ENCODE peak calls at places on chromosomes 5 and 9, in four cellular contexts. D is AG04450, M is HepG2, X is tibial artery. A is an unnamed sample. For H3K9me3, the result is how much of the 10 kb centered on the place peaks cover.

GRCh38 chr5:171721469-171721868 is 64.1 kb upstream of the SMIM23 start:
- DNase-seq in D (no peak), M (no peak), X (no peak), A (no peak)

GRCh38 chr5:68542207-68542606 is 326.7 kb downstream of the PIK3R1 start:
- DNase-seq in D (no peak), M (no peak), X (no peak), A (no peak)

GRCh38 chr5:151075698-151076331 is 5.0 kb downstream of the TNIP1 start:
- DNase-seq in D (no peak), M (no peak), X (no peak), A (no peak)

GRCh38 chr5:31551878-31552277 is 19.8 kb downstream of the C5orf22 start:
- DNase-seq in D (no peak), M (no peak), X (no peak), A (no peak)

GRCh38 chr5:6717247-6717646 is 4.0 kb downstream of the TENT4A start:
- DNase-seq in D (no peak), M (no peak), X (no peak), A (no peak)

GRCh38 chr5:171580506-171581265 is 161.2 kb downstream of the FGF18 start:
- DNase-seq in D (no peak), M (no peak), X (no peak), A (peak)

GRCh38 chr9:112475318-112475717 is 11.3 kb upstream of the KIAA1958 start:
- DNase-seq in D (no peak), M (no peak), X (no peak), A (no peak)

GRCh38 chr5:78295035-78295961 is 800 bp upstream of the AP3B1 start:
- DNase-seq in D (no peak), M (peak), X (peak), A (peak)

GRCh38 chr5:62692946-62693713 is 114.5 kb downstream of the LRRC70 start:
- DNase-seq in D (no peak), M (no peak), X (no peak), A (no peak)

GRCh38 chr5:62686692-62687091 is 108.1 kb downstream of the LRRC70 start:
- DNase-seq in D (no peak), M (no peak), X (no peak), A (no peak)

GRCh38 chr5:62689599-62690368 is 111.2 kb downstream of the LRRC70 start:
- DNase-seq in D (no peak), M (no peak), X (no peak), A (no peak)

GRCh38 chr5:62691946-62692345 is 113.3 kb downstream of the LRRC70 start:
- DNase-seq in D (no peak), M (no peak), X (no peak), A (no peak)

GRCh38 chr5:62690421-62690820 is 111.8 kb downstream of the LRRC70 start:
- DNase-seq in D (no peak), M (no peak), X (no peak), A (no peak)
- H3K27ac ChIP-seq in D (no peak), M (no peak), X (no peak), A (no peak)

GRCh38 chr9:1216532-1216931 is 166.4 kb downstream of the DMRT2 start:
- DNase-seq in D (no peak), M (no peak), X (no peak), A (no peak)

GRCh38 chr9:1217076-1217475 is 166.9 kb downstream of the DMRT2 start:
- DNase-seq in D (no peak), M (no peak), X (no peak), A (no peak)

GRCh38 chr9:1222511-1222910 is 172.4 kb downstream of the DMRT2 start:
- DNase-seq in D (peak), M (no peak), X (no peak), A (no peak)

DNA sequence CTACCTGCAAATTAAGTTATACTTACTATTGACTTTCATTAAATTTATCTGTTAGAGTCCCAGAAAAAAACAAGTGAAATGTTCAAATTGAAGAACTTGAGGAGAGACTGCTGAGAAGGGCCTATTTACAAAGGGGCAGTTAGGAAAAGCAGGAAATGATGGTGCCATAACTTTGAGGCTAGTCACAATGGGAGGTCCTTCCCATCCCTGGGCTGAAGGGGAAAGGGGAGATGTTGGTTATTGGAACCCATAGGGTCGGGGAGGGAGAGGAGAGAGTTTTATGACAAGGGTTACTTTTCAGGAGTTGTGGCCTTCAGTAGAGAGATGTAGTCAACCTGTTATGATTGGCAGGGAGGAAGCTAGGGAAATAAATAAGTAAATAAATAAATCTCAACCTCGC is 169.1 kb downstream of the DMRT2 start:
- DNase-seq in D (no peak), M (no peak), X (no peak), A (no peak)
- H3K9me3 ChIP-seq in D (under half), M (under half), X (under half), A (under half)

GRCh38 chr9:134381262-134381661 is 55.0 kb downstream of the RXRA start:
- DNase-seq in D (no peak), M (no peak), X (no peak), A (no peak)
- H3K27ac ChIP-seq in D (no peak), M (no peak), X (no peak), A (no peak)

DNA sequence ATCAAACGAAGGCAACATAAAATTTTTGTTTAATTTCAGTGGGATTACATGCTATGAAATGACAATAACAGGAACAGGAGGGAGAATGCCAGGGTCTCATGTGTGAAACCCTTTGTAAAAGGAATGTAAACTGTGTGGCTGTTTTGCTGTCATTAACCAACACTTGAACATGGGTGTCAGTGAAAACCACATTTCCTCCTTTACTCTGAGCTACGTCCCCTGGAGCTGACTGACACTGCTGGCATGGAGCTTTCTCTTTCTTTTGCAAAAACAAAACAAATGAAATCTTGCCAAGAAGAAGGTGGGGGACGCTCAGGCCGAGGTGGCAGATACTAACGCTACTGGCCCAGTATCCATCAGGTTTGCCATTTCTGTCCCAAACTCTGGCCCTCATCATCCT is 121.4 kb downstream of the DMRT2 start:
- DNase-seq in D (no peak), M (no peak), X (no peak), A (no peak)
- H3K9me3 ChIP-seq in D (under half), M (under half), X (under half), A (under half)

DNA sequence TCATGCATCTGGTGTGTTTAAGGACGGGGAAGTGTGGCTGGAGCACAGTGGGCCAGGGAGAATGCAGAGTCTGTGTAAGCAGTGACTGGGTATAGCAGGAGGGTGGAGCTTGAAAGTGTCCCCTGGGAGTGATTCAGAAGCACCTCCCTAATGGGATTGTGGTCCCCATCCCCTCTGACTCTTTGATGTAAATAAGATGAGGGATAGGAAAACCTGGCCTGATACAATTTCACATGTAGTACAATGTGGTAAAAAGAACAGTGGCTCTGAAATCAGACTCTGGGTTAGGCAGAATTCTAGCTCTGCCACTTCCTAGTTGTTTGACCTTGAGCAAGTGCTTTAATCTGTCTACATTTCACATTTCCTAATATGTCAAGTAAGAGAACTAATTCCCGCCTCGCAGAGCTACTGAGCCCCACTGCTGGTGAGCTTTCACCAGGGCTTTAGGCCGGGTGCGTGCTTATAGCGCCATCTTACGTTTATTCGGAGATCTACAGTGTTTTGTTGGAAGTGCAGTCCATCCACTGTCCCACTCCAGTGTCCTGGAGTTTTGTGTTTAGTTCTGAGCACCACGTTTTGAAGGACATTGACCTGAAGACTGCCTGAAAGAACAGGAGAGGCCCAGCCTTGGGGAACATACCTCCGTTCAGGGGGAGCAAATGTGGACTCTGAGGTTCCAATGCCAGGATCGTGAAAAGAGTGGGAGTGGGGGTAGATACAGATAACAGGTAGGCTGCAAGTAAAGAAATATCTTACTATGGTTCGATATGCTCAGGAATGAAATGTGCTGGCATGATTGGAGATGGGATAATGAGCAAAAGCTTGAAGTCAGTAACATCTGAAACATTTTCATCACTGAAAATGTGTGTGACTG is 51.2 kb upstream of the TESK1 start:
- DNase-seq in D (peak), M (peak), X (peak), A (peak)
- H3K27ac ChIP-seq in D (no peak), M (no peak), X (peak), A (peak)

GRCh38 chr9:40913928-40914673 is 214.4 kb downstream of the FOXD4L6 start:
- DNase-seq in D (no peak), M (no peak), X (no peak), A (no peak)
- H3K9me3 ChIP-seq in D (under half), M (under half), X (half or more), A (under half)

GRCh38 chr9:27432308-27432707 is 91.8 kb upstream of the IFNK start:
- DNase-seq in D (no peak), M (no peak), X (no peak), A (no peak)

GRCh38 chr9:27429917-27430316 is 94.2 kb upstream of the IFNK start:
- DNase-seq in D (no peak), M (no peak), X (no peak), A (no peak)

GRCh38 chr9:27430754-27431540 is 93.1 kb upstream of the IFNK start:
- DNase-seq in D (no peak), M (no peak), X (no peak), A (no peak)

GRCh38 chr9:27429436-27429835 is 94.7 kb upstream of the IFNK start:
- DNase-seq in D (no peak), M (no peak), X (no peak), A (no peak)

DNA sequence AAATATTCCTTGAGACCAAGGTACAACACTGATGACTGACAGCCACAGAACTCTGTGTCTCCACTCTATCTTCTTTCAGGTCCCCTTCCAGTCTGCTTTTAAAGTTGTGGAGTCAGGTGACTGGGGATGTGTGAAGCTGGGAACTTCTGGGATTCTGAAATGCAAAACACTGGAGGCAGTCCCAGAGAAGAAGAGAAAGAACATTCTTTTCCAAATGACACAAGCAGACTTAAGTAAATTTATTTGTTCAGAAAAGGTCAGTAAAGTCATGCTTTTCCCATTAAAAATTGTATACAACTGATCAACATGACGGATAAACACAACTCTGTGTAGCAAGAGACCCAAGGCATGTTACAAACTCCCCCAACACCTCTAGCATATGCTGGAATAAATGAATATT is 92.5 kb upstream of the IFNK start:
- DNase-seq in D (no peak), M (no peak), X (no peak), A (no peak)
- H3K27ac ChIP-seq in D (no peak), M (no peak), X (peak), A (peak)

GRCh38 chr9:135916998-135917397 is 9.7 kb upstream of the CAMSAP1 start:
- DNase-seq in D (no peak), M (no peak), X (no peak), A (no peak)
- H3K9me3 ChIP-seq in D (half or more), M (under half), X (half or more), A (half or more)

DNA sequence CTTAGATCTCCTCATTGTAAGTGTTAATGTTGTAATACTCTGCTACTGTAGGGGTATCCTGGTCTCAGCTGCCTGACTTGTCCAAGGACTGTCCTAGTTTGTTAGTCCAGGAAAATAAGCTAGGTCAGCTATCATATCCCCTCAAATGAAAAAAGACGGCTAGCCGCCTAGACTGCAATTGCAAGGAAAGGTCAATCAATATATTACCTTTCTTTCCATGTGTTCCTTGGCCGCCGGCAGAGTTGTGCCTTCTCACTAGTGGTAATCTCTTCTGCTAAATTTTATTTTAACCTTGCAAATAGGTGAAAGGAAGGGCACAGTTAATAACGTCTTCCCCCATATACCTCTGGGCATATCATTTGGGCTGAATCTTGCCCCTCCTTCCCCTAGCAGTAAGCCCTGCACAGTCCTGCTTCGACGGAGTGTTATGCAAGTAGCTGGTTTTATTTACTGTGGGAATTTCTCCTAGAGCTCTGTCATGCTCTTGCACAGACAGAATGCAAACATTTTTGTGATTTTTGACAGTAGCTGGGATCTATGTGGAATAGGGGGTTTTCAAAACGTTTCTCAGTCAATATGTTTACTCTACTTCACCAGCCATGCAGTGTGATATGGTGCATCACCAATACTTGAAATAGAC is 288.5 kb downstream of the MAST4 start:
- DNase-seq in D (no peak), M (no peak), X (no peak), A (no peak)
- H3K27ac ChIP-seq in D (no peak), M (no peak), X (no peak), A (no peak)

DNA sequence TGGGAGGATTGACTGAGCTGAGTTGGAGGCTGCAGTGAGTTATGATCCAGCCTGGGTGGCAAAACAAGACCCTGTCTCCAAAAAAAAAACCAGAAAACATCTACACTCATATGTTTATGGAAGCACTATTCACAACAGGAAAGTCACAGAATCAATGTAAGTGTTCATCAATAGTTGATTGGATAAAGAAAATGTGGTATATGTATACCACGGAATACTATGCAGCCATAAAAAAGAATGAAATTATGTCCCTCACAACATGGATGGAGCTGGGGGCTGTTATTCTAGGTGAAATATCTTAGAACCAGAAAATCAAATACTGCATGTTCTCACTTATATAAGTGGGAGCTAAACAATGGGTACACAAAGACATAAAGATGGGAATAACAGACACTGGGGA is 2.8 kb upstream of the SLC25A2 start:
- DNase-seq in D (no peak), M (no peak), X (no peak), A (no peak)
- H3K9me3 ChIP-seq in D (under half), M (under half), X (half or more), A (half or more)

A was measured in uterus.